ENCODE peak calls at places on chromosomes 7 and 10, in five cellular contexts. One of them, this sample, is unnamed.

GRCh38 chr10:77428776-77429395 is 208.7 kb downstream of the KCNMA1 start:
- DNase-seq in GM23338: peak
- DNase-seq in fibroblast of lung: peak
- DNase-seq in cardiac fibroblast: peak
- DNase-seq in Peyer's patch: no peak
- DNase-seq in this sample: peak

GRCh38 chr10:21329995-21330627 is 195.4 kb downstream of the SKIDA1 start:
- DNase-seq in GM23338: no peak
- DNase-seq in fibroblast of lung: peak
- DNase-seq in cardiac fibroblast: peak
- DNase-seq in Peyer's patch: no peak
- DNase-seq in this sample: peak

GRCh38 chr7:13827716-13828115 is 161.8 kb downstream of the ETV1 start:
- DNase-seq in GM23338: no peak
- DNase-seq in fibroblast of lung: peak
- DNase-seq in cardiac fibroblast: no peak
- DNase-seq in Peyer's patch: no peak
- DNase-seq in this sample: no peak

GRCh38 chr10:65024886-65025285 is 1503.7 kb downstream of the REEP3 start:
- DNase-seq in GM23338: no peak
- DNase-seq in fibroblast of lung: no peak
- DNase-seq in cardiac fibroblast: no peak
- DNase-seq in Peyer's patch: no peak
- DNase-seq in this sample: no peak

GRCh38 chr7:84675633-84676034 is 481.0 kb upstream of the SEMA3A start:
- DNase-seq in GM23338: no peak
- DNase-seq in fibroblast of lung: peak
- DNase-seq in cardiac fibroblast: no peak
- DNase-seq in Peyer's patch: peak
- DNase-seq in this sample: no peak

GRCh38 chr7:101420436-101420835 is 57.8 kb downstream of the COL26A1 start:
- DNase-seq in GM23338: peak
- DNase-seq in fibroblast of lung: no peak
- DNase-seq in cardiac fibroblast: no peak
- DNase-seq in Peyer's patch: no peak
- DNase-seq in this sample: no peak

GRCh38 chr7:151550601-151551286 is 31.0 kb upstream of the RHEB start:
- DNase-seq in GM23338: no peak
- DNase-seq in fibroblast of lung: peak
- DNase-seq in cardiac fibroblast: peak
- DNase-seq in Peyer's patch: no peak
- DNase-seq in this sample: peak

GRCh38 chr10:112265745-112266144 is 17.5 kb upstream of the TECTB start:
- DNase-seq in GM23338: no peak
- DNase-seq in fibroblast of lung: no peak
- DNase-seq in cardiac fibroblast: no peak
- DNase-seq in Peyer's patch: no peak
- DNase-seq in this sample: no peak

GRCh38 chr7:34385385-34385784 is 272.6 kb upstream of the NPSR1 start:
- DNase-seq in GM23338: peak
- DNase-seq in fibroblast of lung: peak
- DNase-seq in cardiac fibroblast: no peak
- DNase-seq in Peyer's patch: no peak
- DNase-seq in this sample: no peak

GRCh38 chr10:117322258-117322657 is 53.0 kb downstream of the PDZD8 start:
- DNase-seq in GM23338: no peak
- DNase-seq in fibroblast of lung: peak
- DNase-seq in cardiac fibroblast: peak
- DNase-seq in Peyer's patch: no peak
- DNase-seq in this sample: no peak
- TF ChIP-seq CTCF in GM23338: no peak
- TF ChIP-seq CTCF in fibroblast of lung: no peak
- TF ChIP-seq CTCF in cardiac fibroblast: no peak
- TF ChIP-seq CTCF in Peyer's patch: no peak
- TF ChIP-seq CTCF in this sample: no peak

GRCh38 chr10:119541046-119541445 is 1.5 kb downstream of the RGS10 start:
- DNase-seq in GM23338: no peak
- DNase-seq in fibroblast of lung: peak
- DNase-seq in cardiac fibroblast: peak
- DNase-seq in Peyer's patch: peak
- DNase-seq in this sample: peak
- H3K4me3 ChIP-seq in GM23338: peak
- H3K4me3 ChIP-seq in fibroblast of lung: peak
- H3K4me3 ChIP-seq in cardiac fibroblast: peak
- H3K4me3 ChIP-seq in Peyer's patch: peak
- H3K4me3 ChIP-seq in this sample: peak

GRCh38 chr7:17984288-17984687 is 43.4 kb downstream of the PRPS1L1 start:
- DNase-seq in GM23338: no peak
- DNase-seq in fibroblast of lung: no peak
- DNase-seq in cardiac fibroblast: no peak
- DNase-seq in Peyer's patch: no peak
- DNase-seq in this sample: no peak
- TF ChIP-seq CTCF in GM23338: no peak
- TF ChIP-seq CTCF in fibroblast of lung: no peak
- TF ChIP-seq CTCF in cardiac fibroblast: no peak
- TF ChIP-seq CTCF in Peyer's patch: peak
- TF ChIP-seq CTCF in this sample: no peak

GRCh38 chr10:61400524-61400923 is 52.7 kb downstream of the TMEM26 start:
- DNase-seq in GM23338: no peak
- DNase-seq in fibroblast of lung: no peak
- DNase-seq in cardiac fibroblast: no peak
- DNase-seq in Peyer's patch: no peak
- DNase-seq in this sample: no peak

GRCh38 chr10:61398730-61399129 is 54.5 kb downstream of the TMEM26 start:
- DNase-seq in GM23338: no peak
- DNase-seq in fibroblast of lung: peak
- DNase-seq in cardiac fibroblast: no peak
- DNase-seq in Peyer's patch: no peak
- DNase-seq in this sample: no peak

GRCh38 chr10:61399386-61399785 is 53.8 kb downstream of the TMEM26 start:
- DNase-seq in GM23338: no peak
- DNase-seq in fibroblast of lung: peak
- DNase-seq in cardiac fibroblast: no peak
- DNase-seq in Peyer's patch: no peak
- DNase-seq in this sample: peak

DNA sequence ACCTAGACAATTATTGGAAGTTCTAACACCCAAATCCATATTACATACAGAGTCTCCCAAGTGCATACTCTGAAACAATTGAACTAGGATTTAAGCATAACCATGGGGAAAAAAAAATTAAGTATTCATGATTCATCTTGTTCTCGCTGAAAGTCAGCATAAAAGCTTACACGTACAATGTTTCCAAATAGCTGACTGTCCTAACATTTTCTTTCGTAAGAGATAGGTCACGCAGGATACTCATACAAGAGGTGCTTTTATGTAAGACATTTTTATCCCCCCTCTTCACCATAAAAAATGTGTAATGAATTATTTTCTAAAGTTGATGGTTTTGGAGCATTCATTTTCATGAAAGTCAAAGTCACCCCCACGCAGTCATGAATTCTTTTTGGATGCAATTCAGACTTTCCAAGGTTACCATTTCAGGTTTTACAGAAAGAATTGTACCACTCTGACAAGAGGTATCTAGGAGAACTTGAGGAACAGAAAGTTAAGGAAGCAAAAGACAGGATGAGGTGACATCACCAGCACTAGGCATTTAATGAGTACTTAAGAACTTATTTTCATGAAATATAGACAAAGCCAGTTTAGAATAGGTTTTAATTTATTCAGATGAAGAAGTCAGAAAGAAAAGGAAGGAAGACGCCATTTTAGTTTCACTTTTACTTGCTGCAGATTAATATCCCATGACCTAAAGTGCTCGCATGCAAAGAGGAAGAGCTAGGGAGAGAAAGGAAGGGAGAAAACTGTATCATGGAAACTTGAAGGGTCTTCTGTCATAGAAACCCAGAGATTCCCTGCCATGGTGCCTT is 55.8 kb downstream of the TMEM26 start:
- DNase-seq in GM23338: no peak
- DNase-seq in fibroblast of lung: peak
- DNase-seq in cardiac fibroblast: peak
- DNase-seq in Peyer's patch: no peak
- DNase-seq in this sample: no peak
- H3K4me3 ChIP-seq in GM23338: no peak
- H3K4me3 ChIP-seq in fibroblast of lung: peak
- H3K4me3 ChIP-seq in cardiac fibroblast: peak
- H3K4me3 ChIP-seq in Peyer's patch: peak
- H3K4me3 ChIP-seq in this sample: no peak

DNA sequence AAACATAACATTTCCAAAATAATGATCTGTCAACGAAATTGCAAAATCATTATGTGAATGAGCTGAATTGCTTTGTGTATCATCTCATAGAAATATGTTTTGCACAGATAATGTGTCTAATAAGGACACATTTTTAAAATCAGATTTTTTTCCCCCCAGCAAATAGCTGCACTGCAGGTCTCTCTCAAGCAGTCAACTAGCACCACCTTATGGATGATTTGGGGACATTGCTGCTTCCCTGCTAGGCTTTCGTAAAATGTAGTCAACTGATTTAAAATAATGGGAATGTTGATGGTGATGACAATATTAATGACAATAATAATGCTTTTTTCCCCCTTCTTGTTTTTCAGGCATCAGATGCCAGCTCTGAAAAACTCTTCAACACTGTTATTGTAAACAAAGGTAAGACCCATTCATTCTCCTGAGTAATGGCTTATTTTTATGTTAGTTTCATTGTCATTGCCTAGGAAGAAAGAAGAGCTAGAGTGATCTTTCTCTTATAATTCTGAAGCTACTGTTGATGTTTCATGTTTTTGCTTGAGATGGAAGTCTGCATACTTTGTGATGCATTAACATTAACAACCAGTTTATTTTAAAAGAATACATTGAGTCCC is 433.6 kb upstream of the GALNT17 start:
- DNase-seq in GM23338: peak
- DNase-seq in fibroblast of lung: peak
- DNase-seq in cardiac fibroblast: peak
- DNase-seq in Peyer's patch: peak
- DNase-seq in this sample: peak
- TF ChIP-seq CTCF in GM23338: peak
- TF ChIP-seq CTCF in fibroblast of lung: peak
- TF ChIP-seq CTCF in cardiac fibroblast: peak
- TF ChIP-seq CTCF in Peyer's patch: peak
- TF ChIP-seq CTCF in this sample: peak

This sample was measured in foreskin fibroblast.